ENCODE peak calls at places on chromosomes 3 and 15, in five cellular contexts. One of them, this sample, is unnamed.

GRCh38 chr15:35038655-35039534 is 46.2 kb downstream of the NANOGP8 start:
- DNase-seq in retina: no peak
- DNase-seq in PC-3: peak
- DNase-seq in NK-92 treated with Interleukin-12 subunit alpha and Interleukin-12 subunit beta, amount 100 ng/mL, for 24 hours: no peak
- DNase-seq in COLO829: no peak
- DNase-seq in this sample: no peak

GRCh38 chr3:190718097-190718496 is 144.4 kb downstream of the GMNC start:
- DNase-seq in retina: no peak
- DNase-seq in NK-92 treated with Interleukin-12 subunit alpha and Interleukin-12 subunit beta, amount 100 ng/mL, for 24 hours: no peak
- DNase-seq in COLO829: no peak
- DNase-seq in PC-3: no peak
- DNase-seq in this sample: no peak

GRCh38 chr15:29093696-29094343 is 175.8 kb downstream of the NSMCE3 start:
- DNase-seq in retina: no peak
- DNase-seq in COLO829: no peak
- DNase-seq in NK-92 treated with Interleukin-12 subunit alpha and Interleukin-12 subunit beta, amount 100 ng/mL, for 24 hours: no peak
- DNase-seq in PC-3: no peak
- DNase-seq in this sample: no peak

GRCh38 chr3:195260286-195260905 is 10.6 kb downstream of the XXYLT1 start:
- DNase-seq in COLO829: no peak
- DNase-seq in PC-3: peak
- DNase-seq in NK-92 treated with Interleukin-12 subunit alpha and Interleukin-12 subunit beta, amount 100 ng/mL, for 24 hours: no peak
- DNase-seq in retina: peak
- DNase-seq in this sample: no peak

GRCh38 chr3:13546667-13547171 is 2.2 kb upstream of the FBLN2 start:
- DNase-seq in retina: peak
- DNase-seq in NK-92 treated with Interleukin-12 subunit alpha and Interleukin-12 subunit beta, amount 100 ng/mL, for 24 hours: no peak
- DNase-seq in PC-3: no peak
- DNase-seq in COLO829: no peak
- DNase-seq in this sample: no peak

GRCh38 chr3:144031938-144032337 is 60.3 kb downstream of the DIPK2A start:
- DNase-seq in PC-3: peak
- DNase-seq in COLO829: peak
- DNase-seq in retina: no peak
- DNase-seq in NK-92 treated with Interleukin-12 subunit alpha and Interleukin-12 subunit beta, amount 100 ng/mL, for 24 hours: no peak
- DNase-seq in this sample: no peak

GRCh38 chr15:55846108-55846707 is 103.3 kb upstream of the PRTG start:
- DNase-seq in retina: peak
- DNase-seq in NK-92 treated with Interleukin-12 subunit alpha and Interleukin-12 subunit beta, amount 100 ng/mL, for 24 hours: no peak
- DNase-seq in COLO829: peak
- DNase-seq in PC-3: peak
- DNase-seq in this sample: peak

GRCh38 chr3:136277634-136278033 is 27.5 kb downstream of the PCCB start:
- DNase-seq in COLO829: no peak
- DNase-seq in PC-3: no peak
- DNase-seq in retina: no peak
- DNase-seq in NK-92 treated with Interleukin-12 subunit alpha and Interleukin-12 subunit beta, amount 100 ng/mL, for 24 hours: no peak
- DNase-seq in this sample: no peak

GRCh38 chr3:150414273-150414672 is 6.2 kb downstream of the TSC22D2 start:
- DNase-seq in PC-3: peak
- DNase-seq in retina: no peak
- DNase-seq in COLO829: peak
- DNase-seq in NK-92 treated with Interleukin-12 subunit alpha and Interleukin-12 subunit beta, amount 100 ng/mL, for 24 hours: no peak
- DNase-seq in this sample: no peak

GRCh38 chr3:63228677-63229076 is 49.4 kb upstream of the SYNPR start:
- DNase-seq in NK-92 treated with Interleukin-12 subunit alpha and Interleukin-12 subunit beta, amount 100 ng/mL, for 24 hours: no peak
- DNase-seq in retina: peak
- DNase-seq in PC-3: peak
- DNase-seq in COLO829: peak
- DNase-seq in this sample: no peak

GRCh38 chr3:70392227-70392626 is 79.8 kb upstream of the MDFIC2 start:
- DNase-seq in retina: no peak
- DNase-seq in PC-3: no peak
- DNase-seq in COLO829: no peak
- DNase-seq in NK-92 treated with Interleukin-12 subunit alpha and Interleukin-12 subunit beta, amount 100 ng/mL, for 24 hours: no peak
- DNase-seq in this sample: no peak

GRCh38 chr15:69522361-69522760 is 69.7 kb downstream of the RPLP1 start:
- DNase-seq in NK-92 treated with Interleukin-12 subunit alpha and Interleukin-12 subunit beta, amount 100 ng/mL, for 24 hours: peak
- DNase-seq in COLO829: no peak
- DNase-seq in PC-3: peak
- DNase-seq in retina: no peak
- DNase-seq in this sample: no peak

GRCh38 chr3:135982922-135983581 is 17.5 kb downstream of the PPP2R3A start:
- DNase-seq in retina: no peak
- DNase-seq in COLO829: no peak
- DNase-seq in NK-92 treated with Interleukin-12 subunit alpha and Interleukin-12 subunit beta, amount 100 ng/mL, for 24 hours: no peak
- DNase-seq in PC-3: peak
- DNase-seq in this sample: no peak

GRCh38 chr15:37122703-37123102 is 22.4 kb upstream of the MEIS2 start:
- DNase-seq in PC-3: no peak
- DNase-seq in retina: no peak
- DNase-seq in NK-92 treated with Interleukin-12 subunit alpha and Interleukin-12 subunit beta, amount 100 ng/mL, for 24 hours: no peak
- DNase-seq in COLO829: no peak
- DNase-seq in this sample: no peak

GRCh38 chr3:122392868-122393844 is 9.2 kb downstream of the FAM162A start:
- DNase-seq in NK-92 treated with Interleukin-12 subunit alpha and Interleukin-12 subunit beta, amount 100 ng/mL, for 24 hours: no peak
- DNase-seq in PC-3: peak
- DNase-seq in COLO829: peak
- DNase-seq in retina: peak
- DNase-seq in this sample: peak

GRCh38 chr3:131072099-131072559 is 45.5 kb downstream of the NEK11 start:
- DNase-seq in COLO829: peak
- DNase-seq in PC-3: no peak
- DNase-seq in NK-92 treated with Interleukin-12 subunit alpha and Interleukin-12 subunit beta, amount 100 ng/mL, for 24 hours: no peak
- DNase-seq in retina: no peak
- DNase-seq in this sample: no peak

GRCh38 chr3:84959470-84960380 is 936 bp downstream of the CADM2 start:
- DNase-seq in NK-92 treated with Interleukin-12 subunit alpha and Interleukin-12 subunit beta, amount 100 ng/mL, for 24 hours: no peak
- DNase-seq in retina: peak
- DNase-seq in COLO829: no peak
- DNase-seq in PC-3: no peak
- DNase-seq in this sample: no peak

GRCh38 chr3:123610331-123610730 is 25.5 kb upstream of the HACD2 start:
- DNase-seq in NK-92 treated with Interleukin-12 subunit alpha and Interleukin-12 subunit beta, amount 100 ng/mL, for 24 hours: no peak
- DNase-seq in retina: peak
- DNase-seq in COLO829: no peak
- DNase-seq in PC-3: no peak
- DNase-seq in this sample: no peak

GRCh38 chr3:82505079-82505756 is 743.8 kb upstream of the GBE1 start:
- DNase-seq in COLO829: no peak
- DNase-seq in retina: no peak
- DNase-seq in PC-3: no peak
- DNase-seq in NK-92 treated with Interleukin-12 subunit alpha and Interleukin-12 subunit beta, amount 100 ng/mL, for 24 hours: no peak
- DNase-seq in this sample: no peak

GRCh38 chr3:124117486-124117885 is 125.6 kb upstream of the ROPN1 start:
- DNase-seq in retina: no peak
- DNase-seq in NK-92 treated with Interleukin-12 subunit alpha and Interleukin-12 subunit beta, amount 100 ng/mL, for 24 hours: no peak
- DNase-seq in PC-3: peak
- DNase-seq in COLO829: peak
- DNase-seq in this sample: no peak

GRCh38 chr3:56753206-56753605 is 48.5 kb downstream of the ARHGEF3 start:
- DNase-seq in COLO829: no peak
- DNase-seq in retina: no peak
- DNase-seq in PC-3: no peak
- DNase-seq in NK-92 treated with Interleukin-12 subunit alpha and Interleukin-12 subunit beta, amount 100 ng/mL, for 24 hours: peak
- DNase-seq in this sample: no peak